ENCODE peak calls at places on chromosome 10, in ten cellular contexts. One of them, this sample, is unnamed.

GRCh38 chr10:97298223-97298571 is 5.8 kb upstream of the ARHGAP19 start:
- DNase-seq in gastrocnemius medialis: no peak
- DNase-seq in amygdala: no peak
- DNase-seq in naive thymus-derived CD8-positive, alpha-beta T cell: no peak
- DNase-seq in effector CD8-positive, alpha-beta T cell: no peak
- DNase-seq in mucosa of gallbladder: no peak
- DNase-seq in SHP77: no peak
- DNase-seq in HAP-1: no peak
- DNase-seq in psoas muscle: no peak
- DNase-seq in iris pigment epithelial cell: no peak
- DNase-seq in this sample: no peak

GRCh38 chr10:13271552-13272163 is 28.2 kb downstream of the PHYH start:
- DNase-seq in SHP77: peak; percentile 75
- DNase-seq in naive thymus-derived CD8-positive, alpha-beta T cell: peak; percentile 32
- DNase-seq in mucosa of gallbladder: peak; percentile 18
- DNase-seq in psoas muscle: peak; percentile 63
- DNase-seq in amygdala: no peak
- DNase-seq in gastrocnemius medialis: peak; percentile 45
- DNase-seq in effector CD8-positive, alpha-beta T cell: peak; percentile 39
- DNase-seq in HAP-1: peak; percentile 36
- DNase-seq in iris pigment epithelial cell: peak; percentile 10
- DNase-seq in this sample: no peak

GRCh38 chr10:125865120-125865519 is 16.0 kb downstream of the DHX32 start:
- DNase-seq in HAP-1: no peak
- DNase-seq in psoas muscle: no peak
- DNase-seq in amygdala: no peak
- DNase-seq in iris pigment epithelial cell: no peak
- DNase-seq in SHP77: no peak
- DNase-seq in naive thymus-derived CD8-positive, alpha-beta T cell: no peak
- DNase-seq in gastrocnemius medialis: no peak
- DNase-seq in mucosa of gallbladder: no peak
- DNase-seq in effector CD8-positive, alpha-beta T cell: no peak
- DNase-seq in this sample: no peak

GRCh38 chr10:133089461-133089800 is 1.7 kb downstream of the ADGRA1 start:
- DNase-seq in effector CD8-positive, alpha-beta T cell: no peak
- DNase-seq in HAP-1: no peak
- DNase-seq in amygdala: peak; percentile 41
- DNase-seq in iris pigment epithelial cell: no peak
- DNase-seq in mucosa of gallbladder: no peak
- DNase-seq in naive thymus-derived CD8-positive, alpha-beta T cell: no peak
- DNase-seq in psoas muscle: no peak
- DNase-seq in gastrocnemius medialis: no peak
- DNase-seq in SHP77: no peak
- DNase-seq in this sample: no peak

GRCh38 chr10:5545778-5546710 is 21.3 kb downstream of the CALML3 start:
- DNase-seq in amygdala: no peak
- DNase-seq in psoas muscle: peak; percentile 76
- DNase-seq in gastrocnemius medialis: peak; percentile 40
- DNase-seq in naive thymus-derived CD8-positive, alpha-beta T cell: no peak
- DNase-seq in iris pigment epithelial cell: peak; percentile 95
- DNase-seq in mucosa of gallbladder: peak; percentile 58
- DNase-seq in HAP-1: no peak
- DNase-seq in SHP77: peak; percentile 18
- DNase-seq in effector CD8-positive, alpha-beta T cell: no peak
- DNase-seq in this sample: no peak

GRCh38 chr10:123509338-123509737 is 156.8 kb upstream of the GPR26 start:
- DNase-seq in HAP-1: no peak
- DNase-seq in iris pigment epithelial cell: no peak
- DNase-seq in gastrocnemius medialis: no peak
- DNase-seq in SHP77: no peak
- DNase-seq in effector CD8-positive, alpha-beta T cell: no peak
- DNase-seq in psoas muscle: no peak
- DNase-seq in mucosa of gallbladder: no peak
- DNase-seq in naive thymus-derived CD8-positive, alpha-beta T cell: no peak
- DNase-seq in amygdala: no peak
- DNase-seq in this sample: no peak

GRCh38 chr10:87712913-87713616 is 53.4 kb downstream of the PAPSS2 start:
- DNase-seq in HAP-1: no peak
- DNase-seq in amygdala: no peak
- DNase-seq in mucosa of gallbladder: no peak
- DNase-seq in effector CD8-positive, alpha-beta T cell: no peak
- DNase-seq in gastrocnemius medialis: no peak
- DNase-seq in naive thymus-derived CD8-positive, alpha-beta T cell: no peak
- DNase-seq in psoas muscle: no peak
- DNase-seq in iris pigment epithelial cell: no peak
- DNase-seq in SHP77: no peak
- DNase-seq in this sample: no peak

GRCh38 chr10:9331583-9332008 is 1277.1 kb downstream of the GATA3 start:
- DNase-seq in effector CD8-positive, alpha-beta T cell: no peak
- DNase-seq in gastrocnemius medialis: no peak
- DNase-seq in amygdala: no peak
- DNase-seq in HAP-1: peak; percentile 57
- DNase-seq in iris pigment epithelial cell: peak; percentile 60
- DNase-seq in psoas muscle: no peak
- DNase-seq in SHP77: peak; percentile 30
- DNase-seq in naive thymus-derived CD8-positive, alpha-beta T cell: no peak
- DNase-seq in mucosa of gallbladder: no peak
- DNase-seq in this sample: peak; percentile 33

GRCh38 chr10:93600446-93600860 is 582 bp downstream of the RBP4 start:
- DNase-seq in naive thymus-derived CD8-positive, alpha-beta T cell: no peak
- DNase-seq in iris pigment epithelial cell: no peak
- DNase-seq in effector CD8-positive, alpha-beta T cell: no peak
- DNase-seq in psoas muscle: no peak
- DNase-seq in gastrocnemius medialis: no peak
- DNase-seq in mucosa of gallbladder: no peak
- DNase-seq in amygdala: no peak
- DNase-seq in HAP-1: no peak
- DNase-seq in SHP77: no peak
- DNase-seq in this sample: no peak

GRCh38 chr10:72353028-72353962 is 1.4 kb downstream of the DNAJB12 start:
- DNase-seq in naive thymus-derived CD8-positive, alpha-beta T cell: no peak
- DNase-seq in psoas muscle: no peak
- DNase-seq in effector CD8-positive, alpha-beta T cell: no peak
- DNase-seq in iris pigment epithelial cell: peak; percentile 63
- DNase-seq in amygdala: no peak
- DNase-seq in gastrocnemius medialis: peak; percentile 68
- DNase-seq in HAP-1: peak; percentile 15
- DNase-seq in SHP77: no peak
- DNase-seq in mucosa of gallbladder: no peak
- DNase-seq in this sample: no peak

GRCh38 chr10:47165711-47166404 is 134.1 kb upstream of the GDF10 start:
- DNase-seq in effector CD8-positive, alpha-beta T cell: peak; percentile 18
- DNase-seq in amygdala: no peak
- DNase-seq in iris pigment epithelial cell: peak; percentile 83
- DNase-seq in mucosa of gallbladder: peak; percentile 54
- DNase-seq in psoas muscle: peak; percentile 81
- DNase-seq in HAP-1: no peak
- DNase-seq in naive thymus-derived CD8-positive, alpha-beta T cell: peak; percentile 22
- DNase-seq in SHP77: no peak
- DNase-seq in gastrocnemius medialis: peak; percentile 68
- DNase-seq in this sample: no peak

GRCh38 chr10:90462761-90463160 is 395.1 kb downstream of the HTR7 start:
- DNase-seq in amygdala: no peak
- DNase-seq in gastrocnemius medialis: no peak
- DNase-seq in naive thymus-derived CD8-positive, alpha-beta T cell: no peak
- DNase-seq in HAP-1: no peak
- DNase-seq in effector CD8-positive, alpha-beta T cell: no peak
- DNase-seq in mucosa of gallbladder: no peak
- DNase-seq in SHP77: no peak
- DNase-seq in iris pigment epithelial cell: peak; percentile 14
- DNase-seq in psoas muscle: no peak
- DNase-seq in this sample: peak; percentile 16